ENCODE peak calls at places on chromosomes 16 and 17, in four cellular contexts. N, E, V and T are unnamed samples.
A peak's percentile ranks its signal among the peaks of the same experiment; 100 is the strongest.

GRCh38 chr16:87176735-87177134 is 140.5 kb downstream of the C16orf95 start:
- DNase-seq in N (no peak), E (no peak), V (no peak), T (no peak)

GRCh38 chr16:85056211-85056748 is 28.7 kb downstream of the KIAA0513 start:
- DNase-seq in N (no peak), E (peak; percentile 27), V (peak; percentile 56), T (peak; percentile 36)

GRCh38 chr16:85437161-85438052 is 175.7 kb upstream of the GSE1 start:
- DNase-seq in N (no peak), E (no peak), V (peak; percentile 74), T (no peak)

GRCh38 chr16:65044861-65045260 is 77.0 kb downstream of the CDH11 start:
- DNase-seq in N (no peak), E (no peak), V (no peak), T (no peak)

GRCh38 chr16:27505297-27506236 is 44.1 kb downstream of the GTF3C1 start:
- DNase-seq in N (no peak), E (no peak), V (no peak), T (no peak)

GRCh38 chr17:49327835-49328784 is 33.9 kb downstream of the ZNF652 start:
- DNase-seq in N (no peak), E (no peak), V (peak; percentile 21), T (no peak)

GRCh38 chr16:68234188-68235104 is 1.5 kb downstream of the ESRP2 start:
- DNase-seq in N (no peak), E (peak; percentile 85), V (no peak), T (peak; percentile 71)

GRCh38 chr16:88531346-88531745 is 38.9 kb upstream of the ZC3H18 start:
- DNase-seq in N (no peak), E (no peak), V (no peak), T (no peak)

GRCh38 chr16:31010539-31010938 is at the start of gene STX1B:
- DNase-seq in N (no peak), E (no peak), V (no peak), T (peak; percentile 90)

GRCh38 chr16:16933861-16934260 is 536.9 kb downstream of the XYLT1 start:
- DNase-seq in N (no peak), E (no peak), V (no peak), T (peak; percentile 60)

GRCh38 chr17:47732399-47733046 is 513 bp upstream of the TBX21 start:
- DNase-seq in N (no peak), E (no peak), V (no peak), T (peak; percentile 7)

GRCh38 chr17:19652595-19652994 is 4.0 kb downstream of the ALDH3A2 start:
- DNase-seq in N (no peak), E (no peak), V (no peak), T (no peak)

GRCh38 chr17:61488878-61489718 is 36.9 kb downstream of the TBX4 start:
- DNase-seq in N (no peak), E (peak; percentile 90), V (no peak), T (no peak)

GRCh38 chr17:72008236-72008874 is 112.5 kb upstream of the SOX9 start:
- DNase-seq in N (no peak), E (no peak), V (no peak), T (no peak)

GRCh38 chr17:1137465-1137894 is 42.3 kb downstream of the ABR start:
- DNase-seq in N (no peak), E (peak; percentile 39), V (peak; percentile 71), T (peak; percentile 55)

GRCh38 chr17:75523647-75524046 is 1.9 kb upstream of the LLGL2 start:
- DNase-seq in N (no peak), E (no peak), V (no peak), T (no peak)

DNA sequence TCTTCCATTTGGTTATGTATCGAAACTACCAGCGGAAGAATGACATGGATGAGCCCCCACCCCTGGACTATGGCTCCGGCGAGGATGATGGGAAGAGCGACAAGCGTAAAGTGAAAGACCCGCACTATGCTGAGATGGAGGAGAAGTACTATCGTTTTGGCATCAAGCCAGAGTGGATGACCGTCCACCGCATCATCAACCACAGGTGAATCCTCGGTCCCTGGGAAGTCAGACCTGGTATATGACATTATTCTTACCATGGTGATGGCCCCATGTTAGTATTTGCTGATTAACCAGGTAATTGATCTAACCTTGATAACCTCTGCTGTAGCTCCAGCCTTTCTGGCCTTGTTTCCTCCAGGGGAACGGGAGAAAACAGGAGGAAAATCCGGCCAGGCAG is 8.5 kb downstream of the CHD3 start:
- DNase-seq in N (no peak), E (no peak), V (no peak), T (no peak)
- TF ChIP-seq MAX in N (no peak), E (no peak), V (no peak), T (no peak)

DNA sequence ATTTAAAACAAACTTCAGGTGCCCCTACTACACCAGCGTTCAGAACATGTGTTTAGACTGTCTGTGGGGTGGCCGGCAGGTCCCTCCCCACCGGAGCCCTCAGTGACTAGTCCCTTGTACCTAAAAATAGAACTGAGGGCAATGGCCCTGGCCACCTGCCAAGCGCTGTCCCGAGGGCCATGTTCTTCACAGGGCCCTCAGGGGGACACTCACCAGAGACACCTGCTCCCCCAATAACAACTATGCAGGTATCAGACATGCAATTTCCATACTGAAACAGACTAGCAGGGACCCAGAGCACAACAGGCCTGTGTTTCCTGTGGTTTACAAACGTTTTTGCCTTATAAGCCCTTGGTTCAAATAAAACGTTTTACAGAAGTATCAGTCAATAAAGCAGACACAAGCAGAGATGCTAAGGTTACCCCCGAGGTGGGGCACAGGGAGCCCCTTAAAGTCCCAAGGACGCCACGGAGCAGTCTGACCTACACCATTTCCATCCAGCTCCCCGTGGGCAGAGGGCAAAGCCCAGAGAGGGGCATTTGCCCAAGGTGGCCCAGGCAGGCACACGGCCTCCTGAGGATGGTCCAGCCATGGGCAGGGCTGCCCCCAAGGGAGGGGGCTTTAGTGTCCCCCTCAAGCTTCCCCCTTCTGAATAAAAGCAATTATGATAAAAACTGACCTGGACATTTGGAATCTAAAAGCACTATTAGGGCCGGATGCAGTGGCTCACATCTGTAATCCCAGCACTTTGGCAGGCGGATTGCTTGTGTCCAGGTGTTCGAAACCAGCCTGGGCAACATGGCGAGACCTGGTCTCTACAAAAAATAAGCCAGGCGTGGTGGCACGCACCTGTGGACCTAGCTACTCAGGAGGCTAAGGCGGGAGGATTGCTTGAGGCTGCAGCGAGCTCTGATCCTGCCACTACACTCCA is 896 bp upstream of the MYLK3 start:
- DNase-seq in N (peak; percentile 24), E (no peak), V (peak; percentile 53), T (no peak)
- TF ChIP-seq ATF2 in N (no peak), E (no peak), V (no peak), T (no peak)

GRCh38 chr16:26335236-26335809 is 643.6 kb downstream of the HS3ST4 start:
- DNase-seq in N (no peak), E (no peak), V (no peak), T (no peak)

GRCh38 chr16:26330654-26331053 is 638.9 kb downstream of the HS3ST4 start:
- DNase-seq in N (no peak), E (no peak), V (no peak), T (no peak)

DNA sequence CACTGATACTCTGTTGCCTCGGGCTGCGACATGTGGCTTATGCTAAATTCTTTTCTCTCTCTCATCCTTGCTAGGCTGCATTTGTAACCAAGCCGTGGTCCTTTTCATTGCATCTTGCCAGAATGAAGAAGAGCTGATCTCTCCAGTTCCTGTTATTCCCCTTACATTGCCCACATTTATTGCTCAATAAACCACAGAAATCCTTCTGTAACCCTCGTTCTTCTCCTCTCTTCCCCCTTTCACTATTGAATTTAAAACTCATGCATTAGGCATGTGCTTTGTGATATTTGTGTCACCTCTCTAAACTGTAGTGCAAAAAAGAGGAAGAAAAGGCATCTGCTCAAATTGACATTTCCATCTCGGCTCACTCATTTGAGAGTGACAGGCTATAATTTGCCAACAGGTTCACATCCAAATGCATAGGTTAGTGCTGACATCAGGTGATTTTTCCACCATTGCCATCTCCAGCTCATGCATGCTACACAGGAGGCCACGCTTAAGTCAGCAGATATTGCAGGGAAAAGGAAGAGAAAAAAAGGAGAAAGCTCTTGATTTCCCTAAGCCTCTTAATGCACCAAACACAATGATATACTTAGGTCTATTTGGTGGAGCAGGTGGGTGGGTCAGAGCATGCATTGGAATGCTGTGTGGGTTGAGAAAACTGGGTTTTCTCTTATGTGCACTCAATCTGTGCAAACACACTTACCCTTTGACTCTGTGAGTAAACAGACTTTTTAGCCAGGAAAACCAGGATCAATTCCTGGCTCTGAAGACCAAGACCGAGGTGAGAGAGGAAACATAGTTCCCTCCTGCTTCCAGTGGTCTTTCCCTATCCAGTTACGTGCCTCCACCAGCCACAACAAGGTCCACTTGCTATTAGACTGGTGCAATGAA is 642.7 kb downstream of the HS3ST4 start:
- DNase-seq in N (no peak), E (peak; percentile 25), V (no peak), T (no peak)
- TF ChIP-seq MAX in N (no peak), E (no peak), V (no peak), T (no peak)

GRCh38 chr17:29565643-29566472 is 979 bp downstream of the ABHD15 start:
- DNase-seq in N (no peak), E (peak; percentile 25), V (no peak), T (peak; percentile 76)
- TF ChIP-seq ATF2 in N (no peak), E (no peak), V (no peak), T (no peak)